ENCODE peak calls at places on chromosomes 12 and 14, in five cellular contexts. F is sigmoid colon, I is transverse colon, L is K562, X is GM23248. J is an unnamed sample.

GRCh38 chr12:111444314-111444705 is 38.6 kb downstream of the SH2B3 start:
- DNase-seq in X (no peak), L (no peak), I (peak; percentile 12), F (no peak), J (no peak)

GRCh38 chr12:121917950-121918678 is at the start of gene CFAP251:
- DNase-seq in L (peak; percentile 26), X (peak; percentile 72), F (peak; percentile 97), I (peak; percentile 99), J (peak; percentile 97)

GRCh38 chr12:132937476-132937875 is 18.6 kb downstream of the ZNF605 start:
- DNase-seq in X (no peak), F (no peak), L (no peak), I (no peak), J (no peak)

GRCh38 chr14:92408186-92408585 is 85.2 kb downstream of the SLC24A4 start:
- DNase-seq in I (no peak), X (peak; percentile 60), L (no peak), F (no peak), J (no peak)

GRCh38 chr14:95287176-95287754 is 32.4 kb downstream of the CLMN start:
- DNase-seq in L (no peak), I (no peak), F (no peak), X (no peak), J (no peak)

GRCh38 chr12:96047621-96048211 is 12.3 kb upstream of the LTA4H start:
- DNase-seq in L (no peak), X (peak; percentile 83), F (peak; percentile 71), I (peak; percentile 21), J (peak; percentile 43)

GRCh38 chr12:104656921-104657320 is 200.2 kb downstream of the CHST11 start:
- DNase-seq in F (no peak), X (peak; percentile 74), I (no peak), L (no peak), J (no peak)

GRCh38 chr12:44431647-44432352 is 444.3 kb downstream of the NELL2 start:
- DNase-seq in L (no peak), I (no peak), F (no peak), X (no peak), J (no peak)

GRCh38 chr14:37848985-37849605 is 253.7 kb downstream of the TTC6 start:
- DNase-seq in L (no peak), F (no peak), I (no peak), X (no peak), J (no peak)

GRCh38 chr14:53110103-53110502 is 43.0 kb downstream of the DDHD1 start:
- DNase-seq in L (no peak), F (no peak), I (no peak), X (no peak), J (no peak)

DNA sequence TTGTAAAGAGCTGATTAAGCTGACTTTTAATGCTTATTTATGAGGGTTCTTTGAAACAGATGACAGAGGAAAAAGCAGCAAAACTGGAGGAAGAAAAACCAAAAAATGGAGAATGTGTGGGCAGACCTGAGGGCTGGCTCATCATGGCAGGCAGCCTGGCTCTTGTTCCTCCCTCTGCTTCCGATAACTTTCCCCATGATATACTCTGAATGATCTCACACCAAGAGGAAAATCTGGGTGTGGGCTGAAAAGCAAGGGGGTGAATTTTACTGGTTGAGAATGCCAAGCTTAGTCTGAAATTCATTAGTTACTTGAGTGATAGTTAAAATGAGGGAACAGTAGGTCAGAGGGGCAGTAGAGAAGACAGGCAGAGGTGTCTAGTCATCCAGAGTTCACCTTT is 330.1 kb upstream of the PRICKLE1 start:
- DNase-seq in F (no peak), X (peak; percentile 24), I (no peak), L (no peak), J (no peak)
- H3K4me1 ChIP-seq in F (peaks cover 27% of the 10 kb centered on the region), X (peaks cover 20% of the 10 kb centered on the region), I (no peaks in the 10 kb centered on the region), L (no peaks in the 10 kb centered on the region), J (no peaks in the 10 kb centered on the region)

GRCh38 chr12:57487055-57487596 is 742 bp upstream of the MARS1 start:
- DNase-seq in F (no peak), I (no peak), X (no peak), L (no peak), J (no peak)
- H3K4me1 ChIP-seq in F (peaks cover 15% of the 10 kb centered on the region), I (peaks cover 11% of the 10 kb centered on the region), X (peaks cover 11% of the 10 kb centered on the region), L (peaks cover 7% of the 10 kb centered on the region), J (peaks cover 10% of the 10 kb centered on the region)

GRCh38 chr12:79686171-79686570 is 4.6 kb downstream of the PAWR start:
- DNase-seq in F (no peak), X (no peak), I (no peak), L (no peak), J (no peak)
- H3K4me1 ChIP-seq in F (peaks cover 37% of the 10 kb centered on the region), X (peaks cover 44% of the 10 kb centered on the region), I (peaks cover 35% of the 10 kb centered on the region), L (no peaks in the 10 kb centered on the region), J (peaks cover 7% of the 10 kb centered on the region)

GRCh38 chr14:101838476-101838875 is 77.0 kb downstream of the PPP2R5C start:
- DNase-seq in L (no peak), X (no peak), F (peak; percentile 85), I (no peak), J (no peak)
- H3K4me1 ChIP-seq in L (no peaks in the 10 kb centered on the region), X (peaks cover 22% of the 10 kb centered on the region), F (peaks cover 79% of the 10 kb centered on the region), I (peaks cover 28% of the 10 kb centered on the region), J (peaks cover 25% of the 10 kb centered on the region)

GRCh38 chr14:73776194-73776537 is 62.0 kb upstream of the PNMA1 start:
- DNase-seq in F (peak; percentile 59), L (no peak), I (no peak), X (peak; percentile 30), J (no peak)

GRCh38 chr14:73773441-73774243 is 59.5 kb upstream of the PNMA1 start:
- DNase-seq in F (peak; percentile 27), L (no peak), I (no peak), X (no peak), J (no peak)

GRCh38 chr14:73775339-73776193 is 61.4 kb upstream of the PNMA1 start:
- DNase-seq in I (no peak), F (peak; percentile 56), L (no peak), X (no peak), J (peak; percentile 18)

GRCh38 chr14:73774244-73774575 is 60.0 kb upstream of the PNMA1 start:
- DNase-seq in L (no peak), I (no peak), X (no peak), F (peak; percentile 55), J (no peak)

DNA sequence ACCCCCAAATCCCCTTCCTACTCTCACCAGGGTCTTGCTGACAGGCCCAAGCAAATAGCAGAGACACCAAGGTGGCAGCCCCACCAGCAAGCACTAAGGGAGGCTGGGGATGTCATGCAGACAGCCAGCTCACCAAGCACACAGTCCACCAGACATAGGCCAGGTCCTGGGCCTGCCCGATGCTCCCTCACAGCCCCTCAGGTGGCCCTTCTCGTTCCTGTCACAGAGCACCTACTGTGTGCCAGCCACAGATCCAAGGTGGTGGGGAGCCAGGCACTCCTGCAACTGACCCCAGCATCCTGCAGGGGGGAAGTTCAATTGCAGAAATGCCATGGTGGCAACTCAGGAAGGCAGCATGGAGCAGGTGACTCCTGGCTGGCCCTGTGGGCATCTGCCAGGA is 60.5 kb upstream of the PNMA1 start:
- DNase-seq in L (no peak), I (no peak), F (peak; percentile 57), X (no peak), J (no peak)
- H3K4me1 ChIP-seq in L (peaks cover 37% of the 10 kb centered on the region), I (peaks cover 54% of the 10 kb centered on the region), F (peaks cover 91% of the 10 kb centered on the region), X (peaks cover 10% of the 10 kb centered on the region), J (peaks cover 57% of the 10 kb centered on the region)

GRCh38 chr12:1852076-1852475 is 31.7 kb downstream of the LRTM2 start:
- DNase-seq in I (no peak), X (no peak), F (no peak), L (no peak), J (no peak)
- H3K4me1 ChIP-seq in I (no peaks in the 10 kb centered on the region), X (no peaks in the 10 kb centered on the region), F (no peaks in the 10 kb centered on the region), L (no peaks in the 10 kb centered on the region), J (no peaks in the 10 kb centered on the region)